ENCODE peak calls at places on chromosomes 3 and 15, in seven cellular contexts. One of them, this sample, is unnamed.

GRCh38 chr3:46500631-46501377 is 3.0 kb downstream of the RTP3 start:
- DNase-seq in activated CD8-positive, alpha-beta memory T cell treated with anti-CD3 and anti-CD28 coated beads for 48 hours: no peak
- DNase-seq in OCI-LY7: peak
- DNase-seq in HTR-8/SVneo: no peak
- DNase-seq in AG20443: peak
- DNase-seq in NCI-H2029: no peak
- DNase-seq in foreskin fibroblast: peak
- DNase-seq in this sample: no peak

GRCh38 chr3:157233923-157234322 is 74.0 kb upstream of the CCNL1 start:
- DNase-seq in activated CD8-positive, alpha-beta memory T cell treated with anti-CD3 and anti-CD28 coated beads for 48 hours: no peak
- DNase-seq in OCI-LY7: no peak
- DNase-seq in HTR-8/SVneo: no peak
- DNase-seq in AG20443: no peak
- DNase-seq in NCI-H2029: no peak
- DNase-seq in foreskin fibroblast: no peak
- DNase-seq in this sample: no peak

GRCh38 chr15:81301815-81302399 is 22.0 kb downstream of the STARD5 start:
- DNase-seq in activated CD8-positive, alpha-beta memory T cell treated with anti-CD3 and anti-CD28 coated beads for 48 hours: no peak
- DNase-seq in OCI-LY7: peak
- DNase-seq in HTR-8/SVneo: no peak
- DNase-seq in AG20443: no peak
- DNase-seq in NCI-H2029: no peak
- DNase-seq in foreskin fibroblast: no peak
- DNase-seq in this sample: no peak

GRCh38 chr15:57537072-57537471 is 54.6 kb upstream of the MYZAP start:
- DNase-seq in activated CD8-positive, alpha-beta memory T cell treated with anti-CD3 and anti-CD28 coated beads for 48 hours: no peak
- DNase-seq in OCI-LY7: no peak
- DNase-seq in HTR-8/SVneo: peak
- DNase-seq in AG20443: peak
- DNase-seq in NCI-H2029: no peak
- DNase-seq in foreskin fibroblast: peak
- DNase-seq in this sample: no peak

GRCh38 chr3:32457971-32458471 is 44.6 kb downstream of the CMTM6 start:
- DNase-seq in activated CD8-positive, alpha-beta memory T cell treated with anti-CD3 and anti-CD28 coated beads for 48 hours: no peak
- DNase-seq in OCI-LY7: peak
- DNase-seq in HTR-8/SVneo: no peak
- DNase-seq in AG20443: no peak
- DNase-seq in NCI-H2029: no peak
- DNase-seq in foreskin fibroblast: no peak
- DNase-seq in this sample: peak

GRCh38 chr3:45426161-45426560 is 37.8 kb downstream of the LARS2 start:
- DNase-seq in activated CD8-positive, alpha-beta memory T cell treated with anti-CD3 and anti-CD28 coated beads for 48 hours: no peak
- DNase-seq in OCI-LY7: no peak
- DNase-seq in HTR-8/SVneo: no peak
- DNase-seq in AG20443: no peak
- DNase-seq in NCI-H2029: peak
- DNase-seq in foreskin fibroblast: no peak
- DNase-seq in this sample: no peak

GRCh38 chr3:178205750-178206149 is 330.5 kb upstream of the KCNMB2 start:
- DNase-seq in activated CD8-positive, alpha-beta memory T cell treated with anti-CD3 and anti-CD28 coated beads for 48 hours: no peak
- DNase-seq in OCI-LY7: no peak
- DNase-seq in HTR-8/SVneo: no peak
- DNase-seq in AG20443: peak
- DNase-seq in NCI-H2029: no peak
- DNase-seq in foreskin fibroblast: no peak
- DNase-seq in this sample: no peak

GRCh38 chr15:58410353-58410752 is 21.4 kb upstream of the LIPC start:
- DNase-seq in activated CD8-positive, alpha-beta memory T cell treated with anti-CD3 and anti-CD28 coated beads for 48 hours: peak
- DNase-seq in OCI-LY7: peak
- DNase-seq in HTR-8/SVneo: no peak
- DNase-seq in AG20443: peak
- DNase-seq in NCI-H2029: peak
- DNase-seq in foreskin fibroblast: no peak
- DNase-seq in this sample: no peak

GRCh38 chr15:75666823-75667501 is 19.2 kb downstream of the SNX33 start:
- DNase-seq in activated CD8-positive, alpha-beta memory T cell treated with anti-CD3 and anti-CD28 coated beads for 48 hours: no peak
- DNase-seq in OCI-LY7: no peak
- DNase-seq in HTR-8/SVneo: peak
- DNase-seq in AG20443: peak
- DNase-seq in NCI-H2029: no peak
- DNase-seq in foreskin fibroblast: peak
- DNase-seq in this sample: no peak

GRCh38 chr3:37590328-37591079 is 271.2 kb upstream of the CTDSPL start:
- DNase-seq in activated CD8-positive, alpha-beta memory T cell treated with anti-CD3 and anti-CD28 coated beads for 48 hours: no peak
- DNase-seq in OCI-LY7: no peak
- DNase-seq in HTR-8/SVneo: no peak
- DNase-seq in AG20443: peak
- DNase-seq in NCI-H2029: no peak
- DNase-seq in foreskin fibroblast: no peak
- DNase-seq in this sample: no peak

GRCh38 chr3:56291244-56291680 is 177.0 kb downstream of the ERC2 start:
- DNase-seq in activated CD8-positive, alpha-beta memory T cell treated with anti-CD3 and anti-CD28 coated beads for 48 hours: no peak
- DNase-seq in OCI-LY7: no peak
- DNase-seq in HTR-8/SVneo: no peak
- DNase-seq in AG20443: no peak
- DNase-seq in NCI-H2029: no peak
- DNase-seq in foreskin fibroblast: no peak
- DNase-seq in this sample: no peak

GRCh38 chr15:69647160-69647513 is 194.5 kb downstream of the RPLP1 start:
- DNase-seq in activated CD8-positive, alpha-beta memory T cell treated with anti-CD3 and anti-CD28 coated beads for 48 hours: no peak
- DNase-seq in OCI-LY7: no peak
- DNase-seq in HTR-8/SVneo: no peak
- DNase-seq in AG20443: no peak
- DNase-seq in NCI-H2029: no peak
- DNase-seq in foreskin fibroblast: no peak
- DNase-seq in this sample: no peak

GRCh38 chr3:174419216-174419615 is 439.9 kb upstream of the NAALADL2 start:
- DNase-seq in activated CD8-positive, alpha-beta memory T cell treated with anti-CD3 and anti-CD28 coated beads for 48 hours: no peak
- DNase-seq in OCI-LY7: no peak
- DNase-seq in HTR-8/SVneo: no peak
- DNase-seq in AG20443: no peak
- DNase-seq in NCI-H2029: no peak
- DNase-seq in foreskin fibroblast: no peak
- DNase-seq in this sample: no peak

GRCh38 chr3:95319921-95320494 is 1257.1 kb downstream of the NSUN3 start:
- DNase-seq in activated CD8-positive, alpha-beta memory T cell treated with anti-CD3 and anti-CD28 coated beads for 48 hours: no peak
- DNase-seq in OCI-LY7: no peak
- DNase-seq in HTR-8/SVneo: peak
- DNase-seq in AG20443: no peak
- DNase-seq in NCI-H2029: no peak
- DNase-seq in foreskin fibroblast: no peak
- DNase-seq in this sample: no peak

GRCh38 chr15:78149805-78150751 is 916 bp downstream of the IDH3A start:
- DNase-seq in activated CD8-positive, alpha-beta memory T cell treated with anti-CD3 and anti-CD28 coated beads for 48 hours: no peak
- DNase-seq in OCI-LY7: peak
- DNase-seq in HTR-8/SVneo: no peak
- DNase-seq in AG20443: no peak
- DNase-seq in NCI-H2029: peak
- DNase-seq in foreskin fibroblast: no peak
- DNase-seq in this sample: no peak

GRCh38 chr3:115204470-115204869 is 57.4 kb upstream of the ZBTB20 start:
- DNase-seq in activated CD8-positive, alpha-beta memory T cell treated with anti-CD3 and anti-CD28 coated beads for 48 hours: no peak
- DNase-seq in OCI-LY7: no peak
- DNase-seq in HTR-8/SVneo: no peak
- DNase-seq in AG20443: no peak
- DNase-seq in NCI-H2029: no peak
- DNase-seq in foreskin fibroblast: no peak
- DNase-seq in this sample: no peak

GRCh38 chr3:150094150-150094932 is 123.6 kb upstream of the PFN2 start:
- DNase-seq in activated CD8-positive, alpha-beta memory T cell treated with anti-CD3 and anti-CD28 coated beads for 48 hours: no peak
- DNase-seq in OCI-LY7: no peak
- DNase-seq in HTR-8/SVneo: no peak
- DNase-seq in AG20443: no peak
- DNase-seq in NCI-H2029: peak
- DNase-seq in foreskin fibroblast: peak
- DNase-seq in this sample: no peak

GRCh38 chr3:117886147-117886546 is 1148.5 kb downstream of the IGSF11 start:
- DNase-seq in activated CD8-positive, alpha-beta memory T cell treated with anti-CD3 and anti-CD28 coated beads for 48 hours: no peak
- DNase-seq in OCI-LY7: no peak
- DNase-seq in HTR-8/SVneo: no peak
- DNase-seq in AG20443: no peak
- DNase-seq in NCI-H2029: no peak
- DNase-seq in foreskin fibroblast: no peak
- DNase-seq in this sample: no peak

GRCh38 chr15:45201557-45202246 is 13.9 kb upstream of the SHF start:
- DNase-seq in activated CD8-positive, alpha-beta memory T cell treated with anti-CD3 and anti-CD28 coated beads for 48 hours: no peak
- DNase-seq in OCI-LY7: no peak
- DNase-seq in HTR-8/SVneo: no peak
- DNase-seq in AG20443: no peak
- DNase-seq in NCI-H2029: no peak
- DNase-seq in foreskin fibroblast: no peak
- DNase-seq in this sample: no peak

GRCh38 chr3:183210862-183211341 is 42.2 kb upstream of the B3GNT5 start:
- DNase-seq in activated CD8-positive, alpha-beta memory T cell treated with anti-CD3 and anti-CD28 coated beads for 48 hours: peak
- DNase-seq in OCI-LY7: no peak
- DNase-seq in HTR-8/SVneo: no peak
- DNase-seq in AG20443: no peak
- DNase-seq in NCI-H2029: no peak
- DNase-seq in foreskin fibroblast: no peak
- DNase-seq in this sample: no peak

GRCh38 chr15:65085990-65086679 is 9.6 kb downstream of the KBTBD13 start:
- DNase-seq in activated CD8-positive, alpha-beta memory T cell treated with anti-CD3 and anti-CD28 coated beads for 48 hours: no peak
- DNase-seq in OCI-LY7: peak
- DNase-seq in HTR-8/SVneo: peak
- DNase-seq in AG20443: peak
- DNase-seq in NCI-H2029: no peak
- DNase-seq in foreskin fibroblast: no peak
- DNase-seq in this sample: no peak

GRCh38 chr3:169456900-169457299 is 206.6 kb downstream of the MECOM start:
- DNase-seq in activated CD8-positive, alpha-beta memory T cell treated with anti-CD3 and anti-CD28 coated beads for 48 hours: no peak
- DNase-seq in OCI-LY7: no peak
- DNase-seq in HTR-8/SVneo: no peak
- DNase-seq in AG20443: no peak
- DNase-seq in NCI-H2029: no peak
- DNase-seq in foreskin fibroblast: no peak
- DNase-seq in this sample: no peak

GRCh38 chr3:165753560-165753959 is 83.7 kb downstream of the BCHE start:
- DNase-seq in activated CD8-positive, alpha-beta memory T cell treated with anti-CD3 and anti-CD28 coated beads for 48 hours: no peak
- DNase-seq in OCI-LY7: no peak
- DNase-seq in HTR-8/SVneo: peak
- DNase-seq in AG20443: no peak
- DNase-seq in NCI-H2029: no peak
- DNase-seq in foreskin fibroblast: no peak
- DNase-seq in this sample: no peak

GRCh38 chr3:188672840-188673239 is 498.9 kb upstream of the TPRG1 start:
- DNase-seq in activated CD8-positive, alpha-beta memory T cell treated with anti-CD3 and anti-CD28 coated beads for 48 hours: no peak
- DNase-seq in OCI-LY7: no peak
- DNase-seq in HTR-8/SVneo: no peak
- DNase-seq in AG20443: no peak
- DNase-seq in NCI-H2029: no peak
- DNase-seq in foreskin fibroblast: no peak
- DNase-seq in this sample: no peak

GRCh38 chr3:191492601-191493000 is 31.6 kb downstream of the PYDC2 start:
- DNase-seq in activated CD8-positive, alpha-beta memory T cell treated with anti-CD3 and anti-CD28 coated beads for 48 hours: no peak
- DNase-seq in OCI-LY7: no peak
- DNase-seq in HTR-8/SVneo: no peak
- DNase-seq in AG20443: no peak
- DNase-seq in NCI-H2029: no peak
- DNase-seq in foreskin fibroblast: no peak
- DNase-seq in this sample: no peak

GRCh38 chr3:48684480-48685143 is 1.1 kb downstream of the NCKIPSD start:
- DNase-seq in activated CD8-positive, alpha-beta memory T cell treated with anti-CD3 and anti-CD28 coated beads for 48 hours: no peak
- DNase-seq in OCI-LY7: peak
- DNase-seq in HTR-8/SVneo: no peak
- DNase-seq in AG20443: peak
- DNase-seq in NCI-H2029: no peak
- DNase-seq in foreskin fibroblast: no peak
- DNase-seq in this sample: no peak